ENCODE peak calls at places on chromosomes 1 and 21, in six cellular contexts. N, A, C, I, G and Q are unnamed samples.

GRCh38 chr1:102562380-102562779 is 545.9 kb downstream of the COL11A1 start:
- DNase-seq in N (no peak), A (no peak), C (no peak), I (no peak), G (no peak), Q (no peak)

GRCh38 chr21:8993284-8993942 is 1528.0 kb upstream of the TPTE start:
- DNase-seq in N (no peak), A (no peak), C (no peak), I (no peak), G (no peak), Q (no peak)

GRCh38 chr1:54069792-54070548 is 16.6 kb downstream of the TCEANC2 start:
- DNase-seq in N (no peak), A (no peak), C (no peak), I (no peak), G (peak; percentile 40), Q (no peak)

GRCh38 chr1:208029381-208030319 is 118.7 kb upstream of the CD34 start:
- DNase-seq in N (no peak), A (peak; percentile 44), C (no peak), I (no peak), G (no peak), Q (no peak)

GRCh38 chr21:25639922-25640670 is 1.0 kb downstream of the JAM2 start:
- DNase-seq in N (no peak), A (no peak), C (no peak), I (peak; percentile 60), G (no peak), Q (no peak)

GRCh38 chr1:64162151-64162550 is 41.3 kb upstream of the UBE2U start:
- DNase-seq in N (no peak), A (no peak), C (no peak), I (no peak), G (no peak), Q (no peak)

GRCh38 chr1:93635614-93636543 is 45.8 kb downstream of the BCAR3 start:
- DNase-seq in N (no peak), A (no peak), C (no peak), I (no peak), G (no peak), Q (no peak)

GRCh38 chr21:38766987-38767722 is 38.6 kb upstream of the ETS2 start:
- DNase-seq in N (peak; percentile 28), A (no peak), C (no peak), I (peak; percentile 64), G (peak; percentile 80), Q (no peak)

GRCh38 chr1:10586125-10586524 is 111.4 kb downstream of the PEX14 start:
- DNase-seq in N (no peak), A (no peak), C (no peak), I (no peak), G (no peak), Q (no peak)

GRCh38 chr1:244640917-244641316 is 12.0 kb upstream of the DESI2 start:
- DNase-seq in N (no peak), A (no peak), C (no peak), I (no peak), G (no peak), Q (no peak)

GRCh38 chr1:244642526-244642925 is 10.4 kb upstream of the DESI2 start:
- DNase-seq in N (no peak), A (no peak), C (no peak), I (no peak), G (no peak), Q (no peak)

GRCh38 chr1:244633140-244633539 is 19.8 kb upstream of the DESI2 start:
- DNase-seq in N (no peak), A (no peak), C (no peak), I (no peak), G (no peak), Q (no peak)

GRCh38 chr1:244639561-244639960 is 13.4 kb upstream of the DESI2 start:
- DNase-seq in N (no peak), A (no peak), C (no peak), I (no peak), G (no peak), Q (no peak)

GRCh38 chr1:244636488-244637259 is 16.3 kb upstream of the DESI2 start:
- DNase-seq in N (no peak), A (no peak), C (no peak), I (no peak), G (no peak), Q (no peak)
- TF ChIP-seq CTCF in N (no peak), A (no peak), C (no peak), I (no peak), G (no peak), Q (no peak)

DNA sequence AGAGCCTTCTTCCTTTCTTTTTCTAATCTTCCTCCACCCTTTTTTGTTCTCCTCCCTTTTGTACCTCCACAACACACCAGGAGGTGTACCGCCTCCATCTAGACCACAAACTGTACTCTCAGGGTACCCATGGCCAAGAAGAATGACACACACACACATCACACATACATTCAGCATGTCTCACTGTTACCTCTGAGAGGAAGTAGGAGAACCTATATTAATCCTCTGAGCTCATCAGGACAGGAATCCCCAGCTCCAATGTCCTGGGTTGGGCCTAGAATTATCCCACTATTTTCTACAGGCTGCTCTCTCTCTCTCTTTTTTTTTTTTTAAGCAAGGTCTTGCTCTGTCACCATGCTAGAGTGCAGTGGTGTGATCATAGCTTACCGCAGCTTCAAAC is 36.7 kb downstream of the ATP2B4 start:
- DNase-seq in N (no peak), A (no peak), C (no peak), I (no peak), G (peak; percentile 100), Q (no peak)
- TF ChIP-seq CTCF in N (no peak), A (no peak), C (no peak), I (no peak), G (peak; percentile 64), Q (no peak)

GRCh38 chr1:110235839-110236682 is 25.9 kb downstream of the KCNC4 start:
- DNase-seq in N (no peak), A (peak; percentile 20), C (no peak), I (no peak), G (peak; percentile 97), Q (peak; percentile 85)
- TF ChIP-seq CTCF in N (no peak), A (no peak), C (no peak), I (no peak), G (no peak), Q (no peak)

GRCh38 chr1:206511362-206512064 is 4.2 kb downstream of the RASSF5 start:
- DNase-seq in N (no peak), A (no peak), C (no peak), I (peak; percentile 36), G (no peak), Q (no peak)
- TF ChIP-seq CTCF in N (no peak), A (no peak), C (no peak), I (no peak), G (no peak), Q (no peak)

GRCh38 chr1:232049335-232049734 is 422.7 kb downstream of the DISC1 start:
- DNase-seq in N (no peak), A (no peak), C (no peak), I (no peak), G (no peak), Q (no peak)

GRCh38 chr1:232045571-232045970 is 419.0 kb downstream of the DISC1 start:
- DNase-seq in N (no peak), A (no peak), C (no peak), I (no peak), G (peak; percentile 83), Q (no peak)

GRCh38 chr1:232048481-232048880 is 421.9 kb downstream of the DISC1 start:
- DNase-seq in N (no peak), A (no peak), C (no peak), I (no peak), G (no peak), Q (no peak)

GRCh38 chr1:232046531-232047283 is 420.1 kb downstream of the DISC1 start:
- DNase-seq in N (no peak), A (no peak), C (no peak), I (no peak), G (peak; percentile 29), Q (no peak)

DNA sequence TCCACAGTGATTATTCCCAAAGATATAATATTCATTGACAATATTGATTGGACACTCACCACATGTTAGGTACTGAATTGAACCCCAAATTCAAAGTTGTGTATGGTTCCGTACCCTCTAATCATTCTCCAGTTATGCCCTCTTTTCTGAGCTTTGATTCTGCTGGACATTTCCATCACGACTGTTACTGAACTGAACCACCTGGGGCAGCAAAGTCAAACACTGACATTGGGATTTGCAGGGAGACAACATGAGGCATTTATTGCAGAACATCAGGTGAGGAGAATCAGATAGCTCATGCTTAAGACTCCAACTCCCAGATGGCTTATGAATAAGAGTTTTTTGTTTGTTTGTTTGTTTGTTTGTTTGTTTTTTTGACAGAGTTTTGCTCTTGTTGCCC is 420.9 kb downstream of the DISC1 start:
- DNase-seq in N (no peak), A (no peak), C (no peak), I (no peak), G (peak; percentile 6), Q (no peak)
- TF ChIP-seq CTCF in N (no peak), A (no peak), C (no peak), I (no peak), G (peak; percentile 36), Q (no peak)

GRCh38 chr1:117815926-117816325 is 113.5 kb downstream of the GDAP2 start:
- DNase-seq in N (no peak), A (no peak), C (no peak), I (no peak), G (no peak), Q (no peak)
- TF ChIP-seq CTCF in N (no peak), A (no peak), C (no peak), I (no peak), G (peak; percentile 57), Q (no peak)